ENCODE peak calls at places on chromosomes 3 and 15, in ten cellular contexts. K is GM12878, Q is choroid plexus epithelial cell, M is cardiac muscle cell, R is HCT116, V is breast epithelium, Z is psoas muscle, A is retinal pigment epithelial cell, D is spleen, P is GM12864. L is an unnamed sample.

GRCh38 chr15:72472907-72473669 is 1.0 kb upstream of the ARIH1 start:
- DNase-seq in K (peak), Q (peak), M (no peak), R (no peak), V (no peak), Z (no peak), A (no peak), D (no peak), P (no peak), L (peak)

GRCh38 chr15:28896944-28897343 is 11.2 kb downstream of the APBA2 start:
- DNase-seq in K (no peak), Q (peak), M (no peak), R (no peak), V (no peak), Z (no peak), A (peak), D (peak), P (no peak), L (no peak)

GRCh38 chr15:30940359-30940758 is 36.6 kb downstream of the FAN1 start:
- DNase-seq in K (no peak), Q (no peak), M (no peak), R (no peak), V (no peak), Z (no peak), A (no peak), D (no peak), P (no peak), L (no peak)

GRCh38 chr3:29536016-29536736 is 255.3 kb downstream of the RBMS3 start:
- DNase-seq in K (no peak), Q (peak), M (no peak), R (no peak), V (no peak), Z (no peak), A (no peak), D (no peak), P (no peak), L (no peak)

GRCh38 chr3:32405711-32406323 is 14.2 kb downstream of the CMTM7 start:
- DNase-seq in K (no peak), Q (peak), M (no peak), R (no peak), V (no peak), Z (no peak), A (no peak), D (no peak), P (no peak), L (no peak)

GRCh38 chr3:59464187-59464586 is 414.4 kb upstream of the CFAP20DC start:
- DNase-seq in K (no peak), Q (no peak), M (no peak), R (no peak), V (no peak), Z (no peak), A (no peak), D (no peak), P (no peak), L (no peak)

GRCh38 chr15:38545179-38545578 is 19.4 kb downstream of the RASGRP1 start:
- DNase-seq in K (no peak), Q (peak), M (no peak), R (no peak), V (no peak), Z (no peak), A (no peak), D (no peak), P (no peak), L (no peak)

GRCh38 chr3:169218314-169218983 is 445.1 kb downstream of the MECOM start:
- DNase-seq in K (no peak), Q (peak), M (peak), R (peak), V (no peak), Z (no peak), A (no peak), D (no peak), P (no peak), L (no peak)

GRCh38 chr3:63051920-63052319 is 176.7 kb upstream of the CADPS start:
- DNase-seq in K (no peak), Q (no peak), M (no peak), R (no peak), V (no peak), Z (no peak), A (peak), D (no peak), P (no peak), L (no peak)

GRCh38 chr3:46607603-46608028 is 4.7 kb upstream of the FAM240A start:
- DNase-seq in K (no peak), Q (peak), M (no peak), R (peak), V (no peak), Z (peak), A (no peak), D (no peak), P (no peak), L (peak)

GRCh38 chr3:197504239-197505191 is 51.3 kb downstream of the BDH1 start:
- DNase-seq in K (no peak), Q (no peak), M (no peak), R (no peak), V (no peak), Z (no peak), A (no peak), D (no peak), P (no peak), L (no peak)

GRCh38 chr3:124420392-124420791 is 309.9 kb upstream of the UMPS start:
- DNase-seq in K (no peak), Q (no peak), M (no peak), R (no peak), V (no peak), Z (no peak), A (no peak), D (no peak), P (no peak), L (no peak)

GRCh38 chr3:171904829-171905228 is 61.7 kb downstream of the TMEM212 start:
- DNase-seq in K (no peak), Q (peak), M (no peak), R (no peak), V (no peak), Z (no peak), A (no peak), D (no peak), P (no peak), L (no peak)

GRCh38 chr3:55565516-55565915 is 78.4 kb upstream of the WNT5A start:
- DNase-seq in K (no peak), Q (no peak), M (no peak), R (no peak), V (no peak), Z (no peak), A (no peak), D (no peak), P (no peak), L (no peak)

GRCh38 chr15:62887113-62887570 is 155.4 kb upstream of the TPM1 start:
- DNase-seq in K (no peak), Q (peak), M (no peak), R (no peak), V (no peak), Z (no peak), A (no peak), D (no peak), P (no peak), L (no peak)

GRCh38 chr3:40741729-40742128 is 217.0 kb downstream of the ZNF621 start:
- DNase-seq in K (no peak), Q (peak), M (no peak), R (no peak), V (no peak), Z (peak), A (no peak), D (no peak), P (no peak), L (peak)

GRCh38 chr15:46897266-46897665 is 820.0 kb upstream of the SEMA6D start:
- DNase-seq in K (no peak), Q (no peak), M (no peak), R (no peak), V (no peak), Z (no peak), A (no peak), D (no peak), P (no peak), L (no peak)

GRCh38 chr15:64004582-64004981 is 41.7 kb downstream of the DAPK2 start:
- DNase-seq in K (no peak), Q (peak), M (no peak), R (peak), V (no peak), Z (no peak), A (peak), D (no peak), P (no peak), L (no peak)

GRCh38 chr15:67290319-67290718 is 35.7 kb downstream of the IQCH start:
- DNase-seq in K (no peak), Q (peak), M (no peak), R (no peak), V (no peak), Z (no peak), A (no peak), D (no peak), P (no peak), L (no peak)

GRCh38 chr15:51380999-51381806 is 39.7 kb downstream of the GLDN start:
- DNase-seq in K (peak), Q (peak), M (peak), R (peak), V (no peak), Z (peak), A (no peak), D (no peak), P (peak), L (peak)

GRCh38 chr3:124276863-124277515 is 285.1 kb upstream of the ROPN1 start:
- DNase-seq in K (no peak), Q (no peak), M (no peak), R (no peak), V (no peak), Z (peak), A (no peak), D (peak), P (no peak), L (no peak)

GRCh38 chr3:171339606-171340005 is 120.6 kb downstream of the TNIK start:
- DNase-seq in K (no peak), Q (no peak), M (no peak), R (no peak), V (peak), Z (no peak), A (no peak), D (no peak), P (no peak), L (no peak)

GRCh38 chr3:72397586-72397985 is 450.7 kb downstream of the SHQ1 start:
- DNase-seq in K (no peak), Q (no peak), M (peak), R (no peak), V (no peak), Z (no peak), A (no peak), D (no peak), P (no peak), L (no peak)

GRCh38 chr3:9175421-9175820 is 74.0 kb downstream of the SRGAP3 start:
- DNase-seq in K (no peak), Q (peak), M (no peak), R (no peak), V (no peak), Z (no peak), A (peak), D (no peak), P (no peak), L (no peak)

GRCh38 chr15:43511012-43511885 is 6.2 kb upstream of the MAP1A start:
- DNase-seq in K (no peak), Q (peak), M (peak), R (peak), V (no peak), Z (no peak), A (no peak), D (no peak), P (no peak), L (no peak)

GRCh38 chr3:48118928-48119327 is 69.3 kb downstream of the CDC25A start:
- DNase-seq in K (no peak), Q (no peak), M (no peak), R (no peak), V (no peak), Z (no peak), A (no peak), D (no peak), P (no peak), L (no peak)

GRCh38 chr3:74602471-74602870 is 12.0 kb downstream of the CNTN3 start:
- DNase-seq in K (no peak), Q (no peak), M (no peak), R (no peak), V (no peak), Z (no peak), A (no peak), D (no peak), P (no peak), L (no peak)

GRCh38 chr3:58234516-58234931 is 3.1 kb upstream of the ABHD6 start:
- DNase-seq in K (no peak), Q (peak), M (no peak), R (no peak), V (no peak), Z (no peak), A (no peak), D (no peak), P (no peak), L (no peak)

GRCh38 chr3:70028311-70028710 is 28.8 kb downstream of the SAMMSON start:
- DNase-seq in K (no peak), Q (no peak), M (no peak), R (no peak), V (no peak), Z (no peak), A (no peak), D (no peak), P (no peak), L (no peak)

GRCh38 chr3:110234831-110235230 is 836.8 kb upstream of the NECTIN3 start:
- DNase-seq in K (no peak), Q (peak), M (no peak), R (no peak), V (no peak), Z (no peak), A (no peak), D (no peak), P (no peak), L (no peak)

GRCh38 chr3:10344147-10344943 is 23.4 kb upstream of the SEC13 start:
- DNase-seq in K (no peak), Q (peak), M (peak), R (no peak), V (peak), Z (peak), A (no peak), D (peak), P (no peak), L (peak)

GRCh38 chr3:192409203-192409837 is 318.0 kb downstream of the FGF12 start:
- DNase-seq in K (no peak), Q (no peak), M (peak), R (no peak), V (no peak), Z (peak), A (no peak), D (peak), P (no peak), L (peak)
- H3K4me3 ChIP-seq in K (no peak), Q (peak), M (peak), R (no peak), V (peak), Z (peak), A (peak), D (peak), P (no peak), L (no peak)

GRCh38 chr3:108093021-108093420 is 2.2 kb upstream of the CD47 start:
- DNase-seq in K (no peak), Q (no peak), M (no peak), R (no peak), V (no peak), Z (no peak), A (no peak), D (no peak), P (no peak), L (no peak)

GRCh38 chr3:108092556-108092955 is 1.7 kb upstream of the CD47 start:
- DNase-seq in K (no peak), Q (no peak), M (no peak), R (no peak), V (no peak), Z (no peak), A (no peak), D (no peak), P (no peak), L (no peak)

GRCh38 chr3:108090066-108090700 is 648 bp downstream of the CD47 start:
- DNase-seq in K (no peak), Q (peak), M (no peak), R (no peak), V (no peak), Z (no peak), A (no peak), D (no peak), P (no peak), L (peak)

GRCh38 chr3:108090701-108091497 is at the start of gene CD47:
- DNase-seq in K (no peak), Q (peak), M (peak), R (peak), V (peak), Z (peak), A (peak), D (peak), P (peak), L (peak)

DNA sequence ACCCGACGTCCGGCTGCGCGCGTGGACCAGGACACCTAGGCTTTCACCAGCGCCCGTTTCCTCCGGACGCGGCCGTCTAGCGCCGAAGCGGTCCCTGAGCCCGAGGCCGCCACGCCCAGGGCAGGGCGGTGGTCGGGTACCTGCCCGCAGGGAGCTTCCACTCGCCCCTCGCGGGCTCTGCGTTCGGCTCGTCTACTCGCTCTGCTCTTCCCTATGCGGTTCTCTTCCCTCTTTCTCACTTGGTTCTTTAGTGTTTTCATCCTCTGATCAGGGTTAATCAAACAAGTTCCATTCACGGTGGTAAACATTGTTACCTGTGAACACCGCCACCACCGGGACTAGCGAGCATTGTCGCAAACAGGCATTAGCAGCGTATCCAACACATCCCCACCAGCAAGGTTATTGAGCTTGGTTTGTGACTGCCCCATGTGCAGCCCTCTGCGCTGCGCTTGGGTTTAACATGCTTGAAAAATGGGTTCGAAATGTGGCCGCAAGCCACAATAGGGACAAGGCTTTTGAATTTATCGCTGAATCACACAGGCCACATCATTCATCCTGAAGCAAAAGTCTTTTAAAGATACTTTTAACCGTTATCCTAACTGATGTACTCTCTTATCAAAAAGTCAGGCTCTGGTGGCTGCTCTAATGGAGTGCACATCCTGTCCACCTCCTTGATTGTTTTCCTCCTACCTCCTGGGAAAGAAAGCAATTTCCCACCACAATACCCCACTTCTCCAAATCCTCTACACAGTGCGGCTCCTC is 848 bp upstream of the CD47 start:
- DNase-seq in K (no peak), Q (no peak), M (no peak), R (no peak), V (no peak), Z (no peak), A (no peak), D (no peak), P (no peak), L (no peak)
- TF ChIP-seq CTCF in K (no peak), Q (no peak), M (no peak), R (no peak), V (peak), Z (no peak), A (no peak), D (peak), P (no peak), L (no peak)

DNA sequence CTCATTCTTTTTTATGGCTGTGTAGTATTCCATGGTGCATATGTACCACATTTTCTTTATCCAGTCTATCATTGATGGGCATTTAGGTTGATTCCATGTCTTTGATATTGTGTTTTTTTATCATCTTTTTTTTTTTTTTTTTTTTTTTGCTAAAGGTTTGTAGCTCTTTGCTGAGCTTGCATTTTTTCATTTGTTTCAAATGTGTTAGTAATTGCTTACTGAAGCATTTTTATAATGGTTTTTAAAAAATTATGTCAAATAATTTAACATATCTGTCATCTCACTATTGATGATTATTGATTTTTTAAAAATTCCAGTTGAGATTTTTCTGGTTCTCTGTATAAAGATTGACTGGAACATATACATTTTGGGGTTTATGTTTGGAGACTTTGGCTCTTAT is 934.6 kb downstream of the TUSC7 start:
- DNase-seq in K (no peak), Q (no peak), M (no peak), R (no peak), V (no peak), Z (no peak), A (no peak), D (no peak), P (no peak), L (no peak)
- H3K4me3 ChIP-seq in K (no peak), Q (no peak), M (no peak), R (no peak), V (no peak), Z (no peak), A (no peak), D (no peak), P (no peak), L (no peak)

GRCh38 chr3:138573138-138573537 is 20.9 kb downstream of the CEP70 start:
- DNase-seq in K (no peak), Q (no peak), M (no peak), R (no peak), V (no peak), Z (no peak), A (no peak), D (no peak), P (no peak), L (no peak)

GRCh38 chr3:138569090-138569489 is 25.0 kb downstream of the CEP70 start:
- DNase-seq in K (no peak), Q (peak), M (no peak), R (no peak), V (no peak), Z (no peak), A (no peak), D (no peak), P (no peak), L (no peak)

GRCh38 chr3:138567403-138567802 is 26.7 kb downstream of the CEP70 start:
- DNase-seq in K (no peak), Q (no peak), M (no peak), R (no peak), V (no peak), Z (no peak), A (no peak), D (no peak), P (no peak), L (no peak)
- TF ChIP-seq CTCF in K (peak), Q (no peak), M (no peak), R (peak), V (no peak), Z (no peak), A (peak), D (no peak), P (peak), L (no peak)

GRCh38 chr3:121836069-121836468 is 1.1 kb downstream of the EAF2 start:
- DNase-seq in K (no peak), Q (no peak), M (no peak), R (no peak), V (no peak), Z (no peak), A (no peak), D (no peak), P (no peak), L (peak)
- H3K4me3 ChIP-seq in K (peak), Q (no peak), M (no peak), R (peak), V (no peak), Z (peak), A (no peak), D (peak), P (peak), L (peak)

GRCh38 chr15:78446551-78446950 is 8.5 kb downstream of the IREB2 start:
- DNase-seq in K (no peak), Q (no peak), M (no peak), R (no peak), V (no peak), Z (no peak), A (no peak), D (no peak), P (no peak), L (no peak)
- TF ChIP-seq CTCF in K (no peak), Q (no peak), M (no peak), R (no peak), V (no peak), Z (no peak), A (no peak), D (no peak), P (no peak), L (no peak)

DNA sequence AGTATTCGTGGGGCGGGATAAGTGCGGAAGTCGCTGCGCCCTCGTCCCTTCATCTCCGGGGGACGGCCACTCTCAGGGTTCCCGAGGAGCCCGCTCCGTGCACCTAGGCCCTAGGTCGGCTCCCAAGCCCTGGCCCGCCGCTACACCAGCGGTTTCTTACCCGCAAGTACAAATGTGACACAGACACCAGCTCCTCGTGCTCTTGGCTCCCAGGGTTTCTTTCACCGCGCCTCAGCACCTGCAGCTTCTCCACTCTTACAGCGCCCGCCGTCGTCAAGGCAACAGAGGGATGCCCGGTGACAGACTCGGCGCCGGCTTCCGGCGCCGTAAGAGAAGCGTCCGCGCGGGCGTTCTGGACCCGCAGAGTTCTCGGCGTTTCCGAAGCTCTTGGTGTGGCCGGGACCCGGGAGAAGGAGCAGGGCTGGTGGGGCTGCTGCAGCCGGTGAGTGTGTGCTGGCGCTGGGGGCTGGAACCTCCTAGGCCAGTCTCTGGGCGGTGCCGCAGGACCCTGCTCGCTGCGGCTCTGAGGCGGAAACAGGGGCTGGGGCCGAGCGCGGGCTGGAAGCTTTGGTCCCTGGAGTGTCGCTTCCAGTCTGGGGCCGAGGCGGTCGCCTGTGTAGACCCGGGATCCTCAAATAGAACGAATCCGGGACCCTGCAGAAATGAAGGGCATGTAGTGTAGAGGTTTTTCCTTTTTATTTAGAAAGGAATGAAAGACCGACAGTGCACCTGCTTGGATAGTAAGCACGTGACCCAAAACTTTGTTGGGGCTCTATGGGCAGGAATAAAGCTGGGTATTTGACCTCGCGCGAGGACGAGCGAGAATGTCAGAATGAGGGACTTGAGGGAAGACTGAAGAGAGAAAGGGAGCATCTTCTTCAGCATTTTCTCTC is 155.4 kb upstream of the GOLGA6L4 start:
- DNase-seq in K (no peak), Q (peak), M (peak), R (no peak), V (no peak), Z (peak), A (no peak), D (peak), P (no peak), L (peak)
- H3K4me3 ChIP-seq in K (peak), Q (peak), M (peak), R (no peak), V (peak), Z (peak), A (peak), D (peak), P (peak), L (peak)

L was measured in GM12865.